ENCODE peak calls at places on chromosomes 2 and 18, in four cellular contexts. W is transverse colon, T is PC-9, G is mammary epithelial cell. U is an unnamed sample.

GRCh38 chr18:2901405-2901989 is 54.7 kb downstream of the EMILIN2 start:
- DNase-seq in W (no peak), T (no peak), G (no peak), U (no peak)

GRCh38 chr2:11480406-11480805 is 14.4 kb upstream of the E2F6 start:
- DNase-seq in W (no peak), T (no peak), G (no peak), U (no peak)

GRCh38 chr2:223841436-223842180 is 4.2 kb upstream of the AP1S3 start:
- DNase-seq in W (no peak), T (no peak), G (no peak), U (no peak)

GRCh38 chr2:102615620-102616436 is 3.5 kb upstream of the SLC9A2 start:
- DNase-seq in W (peak; percentile 65), T (peak; percentile 51), G (peak; percentile 53), U (no peak)

GRCh38 chr2:7819860-7820259 is 862.0 kb upstream of the ID2 start:
- DNase-seq in W (no peak), T (no peak), G (no peak), U (no peak)

GRCh38 chr2:39421354-39421753 is 15.7 kb downstream of the MAP4K3 start:
- DNase-seq in W (no peak), T (no peak), G (no peak), U (no peak)

GRCh38 chr2:162749456-162749855 is 89.1 kb downstream of the KCNH7 start:
- DNase-seq in W (no peak), T (no peak), G (no peak), U (no peak)

GRCh38 chr2:204545861-204546773 is 842 bp downstream of the PARD3B start:
- DNase-seq in W (peak; percentile 59), T (peak; percentile 36), G (peak; percentile 8), U (no peak)

GRCh38 chr18:47417807-47418206 is 166.3 kb upstream of the SKOR2 start:
- DNase-seq in W (no peak), T (no peak), G (no peak), U (no peak)

GRCh38 chr18:47415888-47416287 is 164.4 kb upstream of the SKOR2 start:
- DNase-seq in W (no peak), T (no peak), G (no peak), U (no peak)

GRCh38 chr18:47418746-47419145 is 167.3 kb upstream of the SKOR2 start:
- DNase-seq in W (no peak), T (no peak), G (peak; percentile 1), U (no peak)

GRCh38 chr18:47422524-47422923 is 171.1 kb upstream of the SKOR2 start:
- DNase-seq in W (no peak), T (no peak), G (no peak), U (no peak)

DNA sequence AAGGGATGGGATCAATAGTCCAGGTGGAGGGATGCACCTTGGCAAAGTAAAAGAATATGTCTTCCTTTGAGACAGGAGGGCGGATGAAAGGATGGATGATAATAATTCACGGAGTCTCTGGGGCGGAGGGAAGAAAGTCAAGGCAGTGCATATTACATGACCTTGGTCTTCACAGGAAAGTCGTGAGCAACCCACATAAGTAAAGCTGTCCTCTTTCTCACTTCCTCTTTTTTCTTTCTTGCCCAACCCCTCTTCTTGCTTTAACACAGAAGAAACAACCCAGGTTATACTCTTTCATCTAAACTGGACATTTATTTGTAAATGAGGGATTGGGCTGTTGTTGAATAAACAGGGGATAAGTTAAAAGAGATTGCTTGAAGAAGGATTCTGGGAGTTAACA is 168.7 kb upstream of the SKOR2 start:
- DNase-seq in W (no peak), T (no peak), G (no peak), U (no peak)
- H3K4me3 ChIP-seq in W (no peak overlapping the region), T (no peak overlapping the region), G (no peak overlapping the region), U (no peak overlapping the region)

DNA sequence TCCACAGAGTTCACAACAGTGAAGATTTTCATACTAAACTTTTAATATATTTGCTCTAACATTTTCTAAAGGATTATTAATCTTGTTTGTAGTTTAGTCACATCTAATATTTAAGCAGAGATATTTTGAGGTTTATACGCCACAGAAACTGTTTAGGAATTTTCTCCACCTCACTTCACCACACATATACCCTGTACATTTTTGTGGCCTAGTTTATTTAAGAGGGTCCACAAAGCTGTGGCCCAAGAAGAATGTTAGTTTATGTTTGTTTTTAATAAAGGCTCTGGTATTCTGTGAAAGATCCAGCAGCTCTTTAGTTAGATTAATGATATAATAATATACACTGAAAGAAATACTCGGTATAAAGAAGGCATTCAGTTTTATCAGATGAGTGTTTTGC is 132.7 kb upstream of the TTC27 start:
- DNase-seq in W (no peak), T (no peak), G (no peak), U (no peak)
- H3K36me3 ChIP-seq in W (peaks cover 45% of the 10 kb centered on the region), T (peaks cover 32% of the 10 kb centered on the region), G (peaks cover 22% of the 10 kb centered on the region), U (peaks cover 71% of the 10 kb centered on the region)

DNA sequence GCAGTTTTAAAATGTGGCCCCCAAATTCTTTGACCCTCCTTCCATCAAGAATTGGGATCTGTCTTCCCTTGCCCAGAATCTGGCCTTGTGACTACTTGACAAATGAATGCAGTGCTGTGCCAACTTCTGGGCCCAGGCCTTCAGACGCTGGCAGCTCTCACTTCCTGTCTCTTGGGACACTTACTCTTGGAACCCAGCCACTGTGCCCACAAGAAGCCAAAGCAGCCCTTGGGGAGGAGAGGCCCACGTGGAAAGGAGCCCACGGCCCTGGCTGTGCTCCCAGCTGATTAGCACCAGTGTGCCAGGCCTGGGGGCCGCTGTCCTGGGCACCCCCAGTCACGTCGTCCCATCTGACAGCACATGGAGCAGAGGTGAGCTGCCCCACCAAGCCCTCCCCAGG is 56.6 kb downstream of the RPL37A start:
- DNase-seq in W (peak; percentile 34), T (peak; percentile 31), G (peak; percentile 53), U (no peak)
- H3K27ac ChIP-seq in W (no peak overlapping the region), T (no peak overlapping the region), G (peak overlapping the region; percentile 1), U (no peak overlapping the region)

DNA sequence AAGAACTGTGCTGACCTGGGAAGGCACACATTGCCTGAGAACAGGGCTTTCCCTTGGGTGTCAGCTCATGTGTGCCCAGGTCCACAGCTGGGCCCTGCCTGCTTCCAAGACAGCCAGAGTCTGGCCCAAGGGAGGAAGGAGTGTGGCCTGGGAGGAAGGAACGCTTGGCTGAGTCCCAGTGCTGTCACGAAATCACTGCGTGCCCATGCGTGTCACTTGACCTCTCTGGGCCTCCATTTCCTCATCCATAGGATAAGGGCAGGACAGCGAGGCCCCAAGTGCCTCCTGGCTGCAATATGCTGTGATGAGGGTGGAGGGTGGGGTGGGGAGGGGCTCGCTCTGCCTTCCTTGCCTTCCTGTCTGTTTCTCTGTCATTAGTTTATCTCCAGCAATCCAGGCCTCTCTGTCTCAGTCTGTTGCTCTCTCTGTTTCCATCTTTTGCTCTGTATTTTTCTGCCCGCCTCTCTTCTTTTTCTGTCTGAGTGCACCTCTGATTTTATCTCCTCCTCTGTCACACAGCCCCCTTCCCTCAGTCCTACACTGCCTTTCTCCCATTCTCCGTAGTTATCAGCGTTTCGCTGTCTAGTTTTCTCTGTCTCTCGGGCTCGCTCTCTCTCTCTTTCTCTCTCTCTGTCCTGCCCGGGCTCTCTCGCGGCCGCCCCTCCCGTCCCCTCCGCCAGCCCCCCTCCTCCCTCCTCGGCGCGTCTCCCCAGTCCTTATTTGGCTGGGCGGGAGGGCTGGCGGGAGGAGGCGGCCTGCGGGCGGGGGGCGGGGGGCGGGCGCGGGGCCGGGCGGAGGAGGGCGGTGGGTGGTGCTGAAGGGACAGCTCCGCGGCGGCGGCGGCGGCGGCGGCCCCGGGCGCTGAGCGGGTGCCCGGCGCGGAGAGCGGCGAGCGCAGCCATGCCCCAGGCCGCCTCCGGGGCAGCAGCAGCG is at the start of gene KCNK3:
- DNase-seq in W (peak; percentile 43), T (peak; percentile 38), G (no peak), U (no peak)
- H3K4me3 ChIP-seq in W (peak within 1 kb of the TSS; percentile 20), T (no peak within 1 kb of the TSS), G (peak within 1 kb of the TSS; percentile 40), U (no peak within 1 kb of the TSS)